ENCODE peak calls at places on chromosomes 12 and 14, in nine cellular contexts. P is fibroblast of pulmonary artery; S is EL; I is CD8-positive, alpha-beta T cell; E is fibroblast of the conjunctiva; R is amniotic epithelial cell; H is NAMALWA; D is stimulated activated CD8-positive, alpha-beta memory T cell treated with anti-CD3 and anti-CD28 coated beads, Interleukin-15, amount 100 ng/mL, for 24 hours; X is EH. N is an unnamed sample.

GRCh38 chr12:108939594-108939993 is 59.7 kb downstream of the DAO start:
- DNase-seq in P (peak; percentile 27), S (peak; percentile 10), I (no peak), E (no peak), R (peak; percentile 16), H (peak; percentile 71), D (no peak), X (peak; percentile 44), N (peak; percentile 19)

GRCh38 chr12:70666364-70666763 is 29.1 kb upstream of the PTPRB start:
- DNase-seq in P (no peak), S (no peak), I (no peak), E (no peak), R (no peak), H (no peak), D (no peak), X (no peak), N (no peak)

GRCh38 chr14:64946310-64947045 is 3.9 kb upstream of the GPX2 start:
- DNase-seq in P (no peak), S (no peak), I (no peak), E (no peak), R (no peak), H (no peak), D (no peak), X (peak; percentile 9), N (no peak)

GRCh38 chr14:60331201-60332045 is 82.4 kb downstream of the PPM1A start:
- DNase-seq in P (peak; percentile 55), S (peak; percentile 38), I (peak; percentile 80), E (peak; percentile 14), R (peak; percentile 31), H (peak; percentile 86), D (peak; percentile 62), X (peak; percentile 43), N (peak; percentile 10)

GRCh38 chr12:132439333-132439904 is 50.5 kb upstream of the FBRSL1 start:
- DNase-seq in P (no peak), S (no peak), I (no peak), E (no peak), R (no peak), H (peak; percentile 61), D (no peak), X (no peak), N (no peak)

GRCh38 chr12:23210573-23210972 is 585.6 kb downstream of the ETNK1 start:
- DNase-seq in P (no peak), S (no peak), I (no peak), E (no peak), R (no peak), H (no peak), D (no peak), X (no peak), N (no peak)

GRCh38 chr14:91244501-91244901 is at the start of gene GPR68:
- DNase-seq in P (peak; percentile 65), S (peak; percentile 28), I (peak; percentile 48), E (no peak), R (peak; percentile 53), H (no peak), D (no peak), X (peak; percentile 69), N (peak; percentile 69)

GRCh38 chr12:103172447-103173112 is 215.1 kb downstream of the ASCL1 start:
- DNase-seq in P (no peak), S (no peak), I (no peak), E (no peak), R (no peak), H (no peak), D (no peak), X (no peak), N (no peak)

GRCh38 chr12:128627659-128628058 is 196.1 kb downstream of the SLC15A4 start:
- DNase-seq in P (no peak), S (no peak), I (no peak), E (no peak), R (no peak), H (no peak), D (no peak), X (no peak), N (no peak)

GRCh38 chr12:56165369-56165768 is 7.2 kb downstream of the MYL6 start:
- DNase-seq in P (no peak), S (no peak), I (no peak), E (no peak), R (no peak), H (no peak), D (no peak), X (peak; percentile 42), N (no peak)

GRCh38 chr12:84136862-84137367 is 775.7 kb downstream of the SLC6A15 start:
- DNase-seq in P (peak; percentile 38), S (peak; percentile 69), I (no peak), E (no peak), R (peak; percentile 49), H (no peak), D (no peak), X (peak; percentile 67), N (peak; percentile 9)

GRCh38 chr12:106072751-106073150 is 66.0 kb downstream of the NUAK1 start:
- DNase-seq in P (no peak), S (no peak), I (no peak), E (no peak), R (no peak), H (no peak), D (no peak), X (no peak), N (no peak)

GRCh38 chr14:79842270-79842669 is 369.0 kb downstream of the DIO2 start:
- DNase-seq in P (peak; percentile 67), S (peak; percentile 89), I (no peak), E (no peak), R (peak; percentile 62), H (no peak), D (no peak), X (peak; percentile 87), N (peak; percentile 89)

GRCh38 chr12:112419269-112420133 is 754 bp downstream of the PTPN11 start:
- DNase-seq in P (peak; percentile 89), S (peak; percentile 90), I (no peak), E (peak; percentile 60), R (peak; percentile 84), H (peak; percentile 53), D (no peak), X (peak; percentile 89), N (peak; percentile 67)

GRCh38 chr14:28875937-28876910 is 109.6 kb downstream of the FOXG1 start:
- DNase-seq in P (no peak), S (no peak), I (no peak), E (no peak), R (no peak), H (no peak), D (no peak), X (no peak), N (no peak)

GRCh38 chr14:87133073-87133815 is 859.7 kb downstream of the GALC start:
- DNase-seq in P (peak; percentile 41), S (peak; percentile 32), I (no peak), E (peak; percentile 46), R (no peak), H (no peak), D (no peak), X (no peak), N (peak; percentile 95)

GRCh38 chr12:108635201-108635996 is 1.7 kb upstream of the SELPLG start:
- DNase-seq in P (no peak), S (no peak), I (peak; percentile 57), E (no peak), R (peak; percentile 76), H (peak; percentile 98), D (no peak), X (no peak), N (no peak)

GRCh38 chr12:104890463-104891096 is 67.5 kb downstream of the SLC41A2 start:
- DNase-seq in P (no peak), S (peak; percentile 6), I (no peak), E (no peak), R (no peak), H (peak; percentile 2), D (no peak), X (peak; percentile 24), N (no peak)

GRCh38 chr12:127487031-127487430 is 779.9 kb upstream of the TMEM132C start:
- DNase-seq in P (no peak), S (peak; percentile 15), I (no peak), E (no peak), R (no peak), H (no peak), D (no peak), X (peak; percentile 58), N (peak; percentile 51)

GRCh38 chr14:60922050-60922449 is 58.8 kb downstream of the TRMT5 start:
- DNase-seq in P (peak; percentile 30), S (peak; percentile 56), I (no peak), E (no peak), R (peak; percentile 55), H (no peak), D (no peak), X (peak; percentile 25), N (peak; percentile 65)

GRCh38 chr12:6554168-6554989 is 1.5 kb downstream of the IFFO1 start:
- DNase-seq in P (peak; percentile 80), S (peak; percentile 86), I (peak; percentile 76), E (peak; percentile 59), R (peak; percentile 79), H (peak; percentile 95), D (no peak), X (peak; percentile 84), N (peak; percentile 65)